ENCODE peak calls at places on chromosomes 3 and 15, in four cellular contexts. K is esophagus muscularis mucosa, A is heart left ventricle, P is stomach. J is an unnamed sample.

GRCh38 chr3:174325834-174326705 is 533.1 kb upstream of the NAALADL2 start:
- DNase-seq in K (no peak), A (no peak), P (no peak), J (no peak)

GRCh38 chr3:134004841-134005240 is 24.9 kb downstream of the SLCO2A1 start:
- DNase-seq in K (no peak), A (no peak), P (no peak), J (no peak)

GRCh38 chr3:94063497-94064119 is 747 bp downstream of the NSUN3 start:
- DNase-seq in K (no peak), A (no peak), P (no peak), J (no peak)

GRCh38 chr15:90126457-90127435 is 24.5 kb upstream of the IDH2 start:
- DNase-seq in K (no peak), A (peak), P (peak), J (peak)

GRCh38 chr3:23183731-23184130 is 19.4 kb upstream of the UBE2E2 start:
- DNase-seq in K (no peak), A (no peak), P (peak), J (peak)

GRCh38 chr3:190860531-190860930 is 2.0 kb downstream of the GMNC start:
- DNase-seq in K (no peak), A (no peak), P (no peak), J (no peak)

GRCh38 chr15:101168463-101168824 is 83.4 kb downstream of the CHSY1 start:
- DNase-seq in K (no peak), A (peak), P (peak), J (no peak)

GRCh38 chr3:172321035-172321434 is 127.2 kb downstream of the GHSR start:
- DNase-seq in K (no peak), A (no peak), P (no peak), J (no peak)

GRCh38 chr3:62261800-62262199 is 111.5 kb downstream of the FEZF2 start:
- DNase-seq in K (no peak), A (no peak), P (no peak), J (no peak)

GRCh38 chr3:22940285-22940684 is 262.8 kb upstream of the UBE2E2 start:
- DNase-seq in K (no peak), A (no peak), P (no peak), J (no peak)

GRCh38 chr3:138963161-138963560 is 16.1 kb downstream of the FOXL2NB start:
- DNase-seq in K (no peak), A (no peak), P (no peak), J (no peak)

GRCh38 chr15:67383903-67384302 is 129.3 kb downstream of the IQCH start:
- DNase-seq in K (no peak), A (no peak), P (no peak), J (no peak)

GRCh38 chr15:99976811-99977271 is 243.6 kb upstream of the LYSMD4 start:
- DNase-seq in K (no peak), A (no peak), P (no peak), J (no peak)

GRCh38 chr15:34213690-34214089 is 3.8 kb upstream of the KATNBL1 start:
- DNase-seq in K (no peak), A (no peak), P (no peak), J (no peak)

GRCh38 chr3:172869797-172870518 is 119.4 kb downstream of the ECT2 start:
- DNase-seq in K (no peak), A (no peak), P (no peak), J (no peak)

GRCh38 chr3:70310809-70311208 is 1.6 kb downstream of the MDFIC2 start:
- DNase-seq in K (no peak), A (no peak), P (no peak), J (no peak)

DNA sequence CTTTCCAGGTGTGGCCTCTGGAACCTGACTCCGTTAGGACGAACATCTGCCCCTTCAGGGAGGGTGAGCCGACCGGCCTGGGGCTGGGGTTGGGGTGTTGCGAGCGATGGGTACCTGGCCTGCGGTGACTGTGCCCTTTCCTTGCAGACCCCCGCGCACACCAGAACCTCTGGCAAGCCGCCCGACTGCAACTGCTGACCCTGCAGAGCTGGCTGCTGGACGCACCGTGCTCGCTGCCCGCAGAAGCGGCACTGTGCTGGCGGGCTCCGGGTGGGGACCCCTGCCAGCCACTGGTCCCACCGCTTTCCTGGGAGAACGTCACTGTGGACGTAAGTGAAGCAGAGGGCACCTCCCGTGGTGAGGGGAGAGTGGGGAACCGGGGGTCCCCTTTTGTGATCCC is 5.5 kb upstream of the CRELD1 start:
- DNase-seq in K (no peak), A (peak), P (no peak), J (no peak)
- TF ChIP-seq CTCF in K (no peak), A (no peak), P (no peak), J (no peak)

GRCh38 chr3:196431193-196432136 is 762 bp downstream of the UBXN7 start:
- DNase-seq in K (no peak), A (peak), P (no peak), J (peak)
- TF ChIP-seq POLR2A in K (no peak), A (no peak), P (no peak), J (no peak)

DNA sequence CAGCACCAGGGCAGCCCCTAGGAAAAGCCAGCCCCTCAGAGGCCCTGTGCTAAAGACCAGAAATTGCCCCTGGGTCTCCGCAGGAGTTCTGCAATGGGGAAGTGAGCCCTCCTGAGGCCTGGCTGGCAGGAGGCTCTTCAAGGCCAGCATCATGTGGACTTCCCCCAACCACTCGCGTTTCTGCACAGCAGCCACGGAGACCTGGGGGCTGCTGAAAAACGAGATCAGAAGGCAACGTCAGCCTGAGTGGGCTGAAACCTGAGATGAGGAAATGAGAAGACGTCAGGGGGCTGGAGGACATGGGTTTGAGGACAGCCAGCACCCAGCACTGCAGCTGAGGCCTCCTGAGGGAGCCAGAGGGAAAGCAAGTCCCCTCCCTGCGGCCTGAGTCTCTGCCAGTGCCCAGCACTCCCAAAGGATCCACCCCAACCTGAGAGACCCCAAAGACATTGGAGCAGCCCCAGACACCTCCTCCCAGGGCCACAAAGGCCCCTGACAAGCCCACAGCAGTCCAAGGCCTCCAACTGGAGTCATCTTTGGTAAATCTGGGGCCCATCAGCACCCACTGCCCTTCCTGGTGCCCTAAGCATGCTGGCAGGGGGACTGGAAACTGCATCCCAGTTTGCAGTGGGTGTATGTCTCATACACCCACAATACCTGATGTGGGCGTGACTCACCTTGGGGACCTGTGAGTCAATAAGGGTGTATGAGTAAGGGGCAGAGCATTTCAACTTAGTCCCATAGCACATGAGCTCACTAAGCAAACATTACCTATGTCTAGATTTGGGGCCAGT is 29.2 kb upstream of the CYP11A1 start:
- DNase-seq in K (no peak), A (no peak), P (peak), J (no peak)
- TF ChIP-seq CTCF in K (no peak), A (no peak), P (no peak), J (no peak)

GRCh38 chr15:75201609-75202250 is at the start of gene C15orf39:
- DNase-seq in K (peak), A (peak), P (peak), J (no peak)
- TF ChIP-seq POLR2A in K (peak), A (peak), P (peak), J (no peak)

GRCh38 chr15:63156086-63156707 is 1.1 kb downstream of the RPS27L start:
- DNase-seq in K (no peak), A (no peak), P (no peak), J (no peak)
- TF ChIP-seq CTCF in K (no peak), A (no peak), P (no peak), J (no peak)